ENCODE peak calls at places on chromosomes 2 and 18, in six cellular contexts. One of them, this sample, is unnamed.

GRCh38 chr2:207049122-207049521 is 109.8 kb downstream of the CPO start:
- DNase-seq in GM13976: no peak
- DNase-seq in iPS-NIHi11: no peak
- DNase-seq in mucosa of gallbladder: no peak
- DNase-seq in NCI-H69: no peak
- DNase-seq in ovary: no peak
- DNase-seq in this sample: no peak

GRCh38 chr2:118013724-118014491 is at the start of gene CCDC93:
- DNase-seq in NCI-H69: peak
- DNase-seq in iPS-NIHi11: peak
- DNase-seq in GM13976: peak
- DNase-seq in ovary: peak
- DNase-seq in mucosa of gallbladder: peak
- DNase-seq in this sample: peak

GRCh38 chr2:239465017-239466001 is 64.5 kb upstream of the HDAC4 start:
- DNase-seq in iPS-NIHi11: peak
- DNase-seq in NCI-H69: peak
- DNase-seq in ovary: peak
- DNase-seq in GM13976: no peak
- DNase-seq in mucosa of gallbladder: peak
- DNase-seq in this sample: peak

GRCh38 chr18:26804474-26804873 is 61.0 kb downstream of the AQP4 start:
- DNase-seq in NCI-H69: peak
- DNase-seq in GM13976: no peak
- DNase-seq in mucosa of gallbladder: no peak
- DNase-seq in ovary: no peak
- DNase-seq in iPS-NIHi11: peak
- DNase-seq in this sample: peak

GRCh38 chr2:52141076-52141475 is 1109.1 kb upstream of the NRXN1 start:
- DNase-seq in mucosa of gallbladder: no peak
- DNase-seq in iPS-NIHi11: no peak
- DNase-seq in ovary: no peak
- DNase-seq in GM13976: no peak
- DNase-seq in NCI-H69: no peak
- DNase-seq in this sample: no peak

GRCh38 chr2:161604901-161605300 is 19.3 kb upstream of the SLC4A10 start:
- DNase-seq in GM13976: no peak
- DNase-seq in ovary: no peak
- DNase-seq in mucosa of gallbladder: no peak
- DNase-seq in NCI-H69: no peak
- DNase-seq in iPS-NIHi11: no peak
- DNase-seq in this sample: no peak

GRCh38 chr2:197633109-197633657 is 42.2 kb downstream of the RFTN2 start:
- DNase-seq in ovary: no peak
- DNase-seq in NCI-H69: no peak
- DNase-seq in mucosa of gallbladder: no peak
- DNase-seq in GM13976: no peak
- DNase-seq in iPS-NIHi11: no peak
- DNase-seq in this sample: no peak

GRCh38 chr2:162261032-162261945 is 18.0 kb upstream of the FAP start:
- DNase-seq in NCI-H69: no peak
- DNase-seq in mucosa of gallbladder: peak
- DNase-seq in GM13976: no peak
- DNase-seq in ovary: no peak
- DNase-seq in iPS-NIHi11: peak
- DNase-seq in this sample: peak